ENCODE peak calls at places on chromosomes 13 and 19, in eight cellular contexts. One of them, this sample, is unnamed.

GRCh38 chr13:74449811-74450524 is 315.8 kb upstream of the KLF12 start:
- DNase-seq in H54: no peak
- DNase-seq in cardiac muscle cell: no peak
- DNase-seq in Caco-2: no peak
- DNase-seq in A172: no peak
- DNase-seq in stimulated activated CD4-positive, alpha-beta T cell treated with anti-CD3 and anti-CD28 coated beads, Interleukin-2, amount 100 ng/mL, for 24 hours: no peak
- DNase-seq in omental fat pad: no peak
- DNase-seq in activated T-cell treated with anti-CD3 and anti-CD28 coated beads, Interleukin-2, amount 50 U/mL, for 4 hours: no peak
- DNase-seq in this sample: no peak

GRCh38 chr13:65784088-65784816 is 1445.9 kb downstream of the PCDH9 start:
- DNase-seq in H54: no peak
- DNase-seq in cardiac muscle cell: no peak
- DNase-seq in Caco-2: no peak
- DNase-seq in A172: no peak
- DNase-seq in stimulated activated CD4-positive, alpha-beta T cell treated with anti-CD3 and anti-CD28 coated beads, Interleukin-2, amount 100 ng/mL, for 24 hours: no peak
- DNase-seq in omental fat pad: no peak
- DNase-seq in activated T-cell treated with anti-CD3 and anti-CD28 coated beads, Interleukin-2, amount 50 U/mL, for 4 hours: no peak
- DNase-seq in this sample: no peak

GRCh38 chr19:34654796-34655195 is 22.2 kb downstream of the SCGB2B2 start:
- DNase-seq in H54: no peak
- DNase-seq in cardiac muscle cell: no peak
- DNase-seq in Caco-2: no peak
- DNase-seq in A172: no peak
- DNase-seq in stimulated activated CD4-positive, alpha-beta T cell treated with anti-CD3 and anti-CD28 coated beads, Interleukin-2, amount 100 ng/mL, for 24 hours: no peak
- DNase-seq in omental fat pad: no peak
- DNase-seq in activated T-cell treated with anti-CD3 and anti-CD28 coated beads, Interleukin-2, amount 50 U/mL, for 4 hours: no peak
- DNase-seq in this sample: no peak

GRCh38 chr19:4144666-4145261 is 8.7 kb upstream of the CREB3L3 start:
- DNase-seq in H54: peak
- DNase-seq in cardiac muscle cell: no peak
- DNase-seq in Caco-2: peak
- DNase-seq in A172: peak
- DNase-seq in stimulated activated CD4-positive, alpha-beta T cell treated with anti-CD3 and anti-CD28 coated beads, Interleukin-2, amount 100 ng/mL, for 24 hours: no peak
- DNase-seq in omental fat pad: no peak
- DNase-seq in activated T-cell treated with anti-CD3 and anti-CD28 coated beads, Interleukin-2, amount 50 U/mL, for 4 hours: no peak
- DNase-seq in this sample: no peak

GRCh38 chr19:6354098-6354674 is 7.1 kb upstream of the CLPP start:
- DNase-seq in H54: no peak
- DNase-seq in cardiac muscle cell: no peak
- DNase-seq in Caco-2: no peak
- DNase-seq in A172: no peak
- DNase-seq in stimulated activated CD4-positive, alpha-beta T cell treated with anti-CD3 and anti-CD28 coated beads, Interleukin-2, amount 100 ng/mL, for 24 hours: no peak
- DNase-seq in omental fat pad: no peak
- DNase-seq in activated T-cell treated with anti-CD3 and anti-CD28 coated beads, Interleukin-2, amount 50 U/mL, for 4 hours: no peak
- DNase-seq in this sample: no peak

GRCh38 chr13:78604782-78605611 is 1.6 kb upstream of the POU4F1 start:
- DNase-seq in H54: no peak
- DNase-seq in cardiac muscle cell: no peak
- DNase-seq in Caco-2: peak
- DNase-seq in A172: peak
- DNase-seq in stimulated activated CD4-positive, alpha-beta T cell treated with anti-CD3 and anti-CD28 coated beads, Interleukin-2, amount 100 ng/mL, for 24 hours: no peak
- DNase-seq in omental fat pad: no peak
- DNase-seq in activated T-cell treated with anti-CD3 and anti-CD28 coated beads, Interleukin-2, amount 50 U/mL, for 4 hours: no peak
- DNase-seq in this sample: no peak

GRCh38 chr13:71605744-71606143 is 261.3 kb downstream of the DACH1 start:
- DNase-seq in H54: no peak
- DNase-seq in cardiac muscle cell: no peak
- DNase-seq in Caco-2: no peak
- DNase-seq in A172: no peak
- DNase-seq in stimulated activated CD4-positive, alpha-beta T cell treated with anti-CD3 and anti-CD28 coated beads, Interleukin-2, amount 100 ng/mL, for 24 hours: no peak
- DNase-seq in omental fat pad: no peak
- DNase-seq in activated T-cell treated with anti-CD3 and anti-CD28 coated beads, Interleukin-2, amount 50 U/mL, for 4 hours: no peak
- DNase-seq in this sample: no peak

GRCh38 chr13:73129023-73129422 is 70.2 kb downstream of the KLF5 start:
- DNase-seq in H54: no peak
- DNase-seq in cardiac muscle cell: no peak
- DNase-seq in Caco-2: no peak
- DNase-seq in A172: no peak
- DNase-seq in stimulated activated CD4-positive, alpha-beta T cell treated with anti-CD3 and anti-CD28 coated beads, Interleukin-2, amount 100 ng/mL, for 24 hours: no peak
- DNase-seq in omental fat pad: no peak
- DNase-seq in activated T-cell treated with anti-CD3 and anti-CD28 coated beads, Interleukin-2, amount 50 U/mL, for 4 hours: no peak
- DNase-seq in this sample: no peak

GRCh38 chr19:56637976-56638555 is 4.9 kb upstream of the SMIM17 start:
- DNase-seq in H54: peak
- DNase-seq in cardiac muscle cell: peak
- DNase-seq in Caco-2: peak
- DNase-seq in A172: peak
- DNase-seq in stimulated activated CD4-positive, alpha-beta T cell treated with anti-CD3 and anti-CD28 coated beads, Interleukin-2, amount 100 ng/mL, for 24 hours: peak
- DNase-seq in omental fat pad: peak
- DNase-seq in activated T-cell treated with anti-CD3 and anti-CD28 coated beads, Interleukin-2, amount 50 U/mL, for 4 hours: no peak
- DNase-seq in this sample: peak

GRCh38 chr19:45763691-45764294 is 5.3 kb downstream of the SIX5 start:
- DNase-seq in H54: no peak
- DNase-seq in cardiac muscle cell: no peak
- DNase-seq in Caco-2: no peak
- DNase-seq in A172: no peak
- DNase-seq in stimulated activated CD4-positive, alpha-beta T cell treated with anti-CD3 and anti-CD28 coated beads, Interleukin-2, amount 100 ng/mL, for 24 hours: no peak
- DNase-seq in omental fat pad: no peak
- DNase-seq in activated T-cell treated with anti-CD3 and anti-CD28 coated beads, Interleukin-2, amount 50 U/mL, for 4 hours: no peak
- DNase-seq in this sample: no peak

GRCh38 chr19:37218592-37218935 is 550 bp downstream of the ZNF383 start:
- DNase-seq in H54: no peak
- DNase-seq in cardiac muscle cell: no peak
- DNase-seq in Caco-2: no peak
- DNase-seq in A172: no peak
- DNase-seq in stimulated activated CD4-positive, alpha-beta T cell treated with anti-CD3 and anti-CD28 coated beads, Interleukin-2, amount 100 ng/mL, for 24 hours: no peak
- DNase-seq in omental fat pad: no peak
- DNase-seq in activated T-cell treated with anti-CD3 and anti-CD28 coated beads, Interleukin-2, amount 50 U/mL, for 4 hours: no peak
- DNase-seq in this sample: no peak

GRCh38 chr19:17340302-17340870 is 3.0 kb downstream of the GTPBP3 start:
- DNase-seq in H54: no peak
- DNase-seq in cardiac muscle cell: no peak
- DNase-seq in Caco-2: no peak
- DNase-seq in A172: no peak
- DNase-seq in stimulated activated CD4-positive, alpha-beta T cell treated with anti-CD3 and anti-CD28 coated beads, Interleukin-2, amount 100 ng/mL, for 24 hours: no peak
- DNase-seq in omental fat pad: no peak
- DNase-seq in activated T-cell treated with anti-CD3 and anti-CD28 coated beads, Interleukin-2, amount 50 U/mL, for 4 hours: no peak
- DNase-seq in this sample: no peak

GRCh38 chr13:48783181-48783630 is 129.5 kb downstream of the CYSLTR2 start:
- DNase-seq in H54: no peak
- DNase-seq in cardiac muscle cell: no peak
- DNase-seq in Caco-2: no peak
- DNase-seq in A172: peak
- DNase-seq in stimulated activated CD4-positive, alpha-beta T cell treated with anti-CD3 and anti-CD28 coated beads, Interleukin-2, amount 100 ng/mL, for 24 hours: no peak
- DNase-seq in omental fat pad: peak
- DNase-seq in activated T-cell treated with anti-CD3 and anti-CD28 coated beads, Interleukin-2, amount 50 U/mL, for 4 hours: no peak
- DNase-seq in this sample: peak

GRCh38 chr19:485583-486236 is 10.6 kb upstream of the MADCAM1 start:
- DNase-seq in H54: no peak
- DNase-seq in cardiac muscle cell: no peak
- DNase-seq in Caco-2: no peak
- DNase-seq in A172: peak
- DNase-seq in stimulated activated CD4-positive, alpha-beta T cell treated with anti-CD3 and anti-CD28 coated beads, Interleukin-2, amount 100 ng/mL, for 24 hours: no peak
- DNase-seq in omental fat pad: no peak
- DNase-seq in activated T-cell treated with anti-CD3 and anti-CD28 coated beads, Interleukin-2, amount 50 U/mL, for 4 hours: no peak
- DNase-seq in this sample: peak

GRCh38 chr13:101640797-101641400 is 188.4 kb downstream of the ITGBL1 start:
- DNase-seq in H54: peak
- DNase-seq in cardiac muscle cell: no peak
- DNase-seq in Caco-2: no peak
- DNase-seq in A172: peak
- DNase-seq in stimulated activated CD4-positive, alpha-beta T cell treated with anti-CD3 and anti-CD28 coated beads, Interleukin-2, amount 100 ng/mL, for 24 hours: no peak
- DNase-seq in omental fat pad: no peak
- DNase-seq in activated T-cell treated with anti-CD3 and anti-CD28 coated beads, Interleukin-2, amount 50 U/mL, for 4 hours: no peak
- DNase-seq in this sample: no peak

GRCh38 chr13:23609414-23610186 is 39.4 kb downstream of the TNFRSF19 start:
- DNase-seq in H54: no peak
- DNase-seq in cardiac muscle cell: no peak
- DNase-seq in Caco-2: no peak
- DNase-seq in A172: peak
- DNase-seq in stimulated activated CD4-positive, alpha-beta T cell treated with anti-CD3 and anti-CD28 coated beads, Interleukin-2, amount 100 ng/mL, for 24 hours: no peak
- DNase-seq in omental fat pad: no peak
- DNase-seq in activated T-cell treated with anti-CD3 and anti-CD28 coated beads, Interleukin-2, amount 50 U/mL, for 4 hours: no peak
- DNase-seq in this sample: no peak

GRCh38 chr13:49346460-49346859 is 97.4 kb downstream of the CAB39L start:
- DNase-seq in H54: no peak
- DNase-seq in cardiac muscle cell: no peak
- DNase-seq in Caco-2: no peak
- DNase-seq in A172: no peak
- DNase-seq in stimulated activated CD4-positive, alpha-beta T cell treated with anti-CD3 and anti-CD28 coated beads, Interleukin-2, amount 100 ng/mL, for 24 hours: no peak
- DNase-seq in omental fat pad: no peak
- DNase-seq in activated T-cell treated with anti-CD3 and anti-CD28 coated beads, Interleukin-2, amount 50 U/mL, for 4 hours: no peak
- DNase-seq in this sample: no peak

GRCh38 chr19:33303791-33304759 is 1.7 kb upstream of the CEBPA start:
- DNase-seq in H54: peak
- DNase-seq in cardiac muscle cell: no peak
- DNase-seq in Caco-2: no peak
- DNase-seq in A172: no peak
- DNase-seq in stimulated activated CD4-positive, alpha-beta T cell treated with anti-CD3 and anti-CD28 coated beads, Interleukin-2, amount 100 ng/mL, for 24 hours: no peak
- DNase-seq in omental fat pad: no peak
- DNase-seq in activated T-cell treated with anti-CD3 and anti-CD28 coated beads, Interleukin-2, amount 50 U/mL, for 4 hours: no peak
- DNase-seq in this sample: peak

GRCh38 chr13:110485604-110486003 is 75.9 kb downstream of the RAB20 start:
- DNase-seq in H54: peak
- DNase-seq in cardiac muscle cell: peak
- DNase-seq in Caco-2: peak
- DNase-seq in A172: peak
- DNase-seq in stimulated activated CD4-positive, alpha-beta T cell treated with anti-CD3 and anti-CD28 coated beads, Interleukin-2, amount 100 ng/mL, for 24 hours: no peak
- DNase-seq in omental fat pad: no peak
- DNase-seq in activated T-cell treated with anti-CD3 and anti-CD28 coated beads, Interleukin-2, amount 50 U/mL, for 4 hours: no peak
- DNase-seq in this sample: no peak

GRCh38 chr13:20714563-20715339 is 11.3 kb downstream of the IL17D start:
- DNase-seq in H54: no peak
- DNase-seq in cardiac muscle cell: no peak
- DNase-seq in Caco-2: no peak
- DNase-seq in A172: no peak
- DNase-seq in stimulated activated CD4-positive, alpha-beta T cell treated with anti-CD3 and anti-CD28 coated beads, Interleukin-2, amount 100 ng/mL, for 24 hours: no peak
- DNase-seq in omental fat pad: no peak
- DNase-seq in activated T-cell treated with anti-CD3 and anti-CD28 coated beads, Interleukin-2, amount 50 U/mL, for 4 hours: no peak
- DNase-seq in this sample: no peak

GRCh38 chr13:108911807-108912206 is 282.4 kb downstream of the MYO16 start:
- DNase-seq in H54: no peak
- DNase-seq in cardiac muscle cell: no peak
- DNase-seq in Caco-2: no peak
- DNase-seq in A172: no peak
- DNase-seq in stimulated activated CD4-positive, alpha-beta T cell treated with anti-CD3 and anti-CD28 coated beads, Interleukin-2, amount 100 ng/mL, for 24 hours: no peak
- DNase-seq in omental fat pad: no peak
- DNase-seq in activated T-cell treated with anti-CD3 and anti-CD28 coated beads, Interleukin-2, amount 50 U/mL, for 4 hours: no peak
- DNase-seq in this sample: no peak

GRCh38 chr13:25181597-25181996 is 9.5 kb upstream of the AMER2 start:
- DNase-seq in H54: no peak
- DNase-seq in cardiac muscle cell: no peak
- DNase-seq in Caco-2: no peak
- DNase-seq in A172: no peak
- DNase-seq in stimulated activated CD4-positive, alpha-beta T cell treated with anti-CD3 and anti-CD28 coated beads, Interleukin-2, amount 100 ng/mL, for 24 hours: no peak
- DNase-seq in omental fat pad: no peak
- DNase-seq in activated T-cell treated with anti-CD3 and anti-CD28 coated beads, Interleukin-2, amount 50 U/mL, for 4 hours: no peak
- DNase-seq in this sample: no peak

GRCh38 chr19:3115411-3115810 is 20.4 kb upstream of the GNA15 start:
- DNase-seq in H54: no peak
- DNase-seq in cardiac muscle cell: peak
- DNase-seq in Caco-2: no peak
- DNase-seq in A172: peak
- DNase-seq in stimulated activated CD4-positive, alpha-beta T cell treated with anti-CD3 and anti-CD28 coated beads, Interleukin-2, amount 100 ng/mL, for 24 hours: no peak
- DNase-seq in omental fat pad: no peak
- DNase-seq in activated T-cell treated with anti-CD3 and anti-CD28 coated beads, Interleukin-2, amount 50 U/mL, for 4 hours: no peak
- DNase-seq in this sample: peak

GRCh38 chr19:50496189-50497029 is 14.6 kb downstream of the JOSD2 start:
- DNase-seq in H54: peak
- DNase-seq in cardiac muscle cell: peak
- DNase-seq in Caco-2: peak
- DNase-seq in A172: peak
- DNase-seq in stimulated activated CD4-positive, alpha-beta T cell treated with anti-CD3 and anti-CD28 coated beads, Interleukin-2, amount 100 ng/mL, for 24 hours: no peak
- DNase-seq in omental fat pad: no peak
- DNase-seq in activated T-cell treated with anti-CD3 and anti-CD28 coated beads, Interleukin-2, amount 50 U/mL, for 4 hours: no peak
- DNase-seq in this sample: peak

GRCh38 chr19:51566489-51567100 is 4.5 kb upstream of the ZNF175 start:
- DNase-seq in H54: no peak
- DNase-seq in cardiac muscle cell: no peak
- DNase-seq in Caco-2: peak
- DNase-seq in A172: no peak
- DNase-seq in stimulated activated CD4-positive, alpha-beta T cell treated with anti-CD3 and anti-CD28 coated beads, Interleukin-2, amount 100 ng/mL, for 24 hours: no peak
- DNase-seq in omental fat pad: no peak
- DNase-seq in activated T-cell treated with anti-CD3 and anti-CD28 coated beads, Interleukin-2, amount 50 U/mL, for 4 hours: no peak
- DNase-seq in this sample: no peak

GRCh38 chr13:110447058-110447511 is 114.4 kb downstream of the RAB20 start:
- DNase-seq in H54: no peak
- DNase-seq in cardiac muscle cell: no peak
- DNase-seq in Caco-2: no peak
- DNase-seq in A172: peak
- DNase-seq in stimulated activated CD4-positive, alpha-beta T cell treated with anti-CD3 and anti-CD28 coated beads, Interleukin-2, amount 100 ng/mL, for 24 hours: no peak
- DNase-seq in omental fat pad: no peak
- DNase-seq in activated T-cell treated with anti-CD3 and anti-CD28 coated beads, Interleukin-2, amount 50 U/mL, for 4 hours: no peak
- DNase-seq in this sample: peak

GRCh38 chr13:61453121-61453520 is 37.5 kb upstream of the PCDH20 start:
- DNase-seq in H54: no peak
- DNase-seq in cardiac muscle cell: no peak
- DNase-seq in Caco-2: no peak
- DNase-seq in A172: no peak
- DNase-seq in stimulated activated CD4-positive, alpha-beta T cell treated with anti-CD3 and anti-CD28 coated beads, Interleukin-2, amount 100 ng/mL, for 24 hours: no peak
- DNase-seq in omental fat pad: no peak
- DNase-seq in activated T-cell treated with anti-CD3 and anti-CD28 coated beads, Interleukin-2, amount 50 U/mL, for 4 hours: no peak
- DNase-seq in this sample: no peak

GRCh38 chr19:12880551-12881171 is 588 bp downstream of the DNASE2 start:
- DNase-seq in H54: peak
- DNase-seq in cardiac muscle cell: peak
- DNase-seq in Caco-2: no peak
- DNase-seq in A172: no peak
- DNase-seq in stimulated activated CD4-positive, alpha-beta T cell treated with anti-CD3 and anti-CD28 coated beads, Interleukin-2, amount 100 ng/mL, for 24 hours: peak
- DNase-seq in omental fat pad: no peak
- DNase-seq in activated T-cell treated with anti-CD3 and anti-CD28 coated beads, Interleukin-2, amount 50 U/mL, for 4 hours: no peak
- DNase-seq in this sample: peak